ENCODE peak calls at places on chromosomes 16 and 17, in five cellular contexts. One of them, this sample, is unnamed.

GRCh38 chr17:28335959-28336871 is 654 bp downstream of the TNFAIP1 start:
- DNase-seq in transverse colon: peak
- DNase-seq in endothelial cell of umbilical vein: peak
- DNase-seq in GM12891: no peak
- DNase-seq in H1: no peak
- DNase-seq in this sample: peak

GRCh38 chr17:70945386-70945785 is 776.1 kb downstream of the KCNJ2 start:
- DNase-seq in GM12891: no peak
- DNase-seq in endothelial cell of umbilical vein: no peak
- DNase-seq in transverse colon: no peak
- DNase-seq in H1: no peak
- DNase-seq in this sample: no peak

GRCh38 chr17:80104321-80104955 is 3.1 kb downstream of the GAA start:
- DNase-seq in transverse colon: no peak
- DNase-seq in GM12891: no peak
- DNase-seq in endothelial cell of umbilical vein: no peak
- DNase-seq in H1: no peak
- DNase-seq in this sample: no peak

GRCh38 chr16:1763521-1764511 is 7.5 kb downstream of the NME3 start:
- DNase-seq in H1: peak
- DNase-seq in GM12891: no peak
- DNase-seq in transverse colon: no peak
- DNase-seq in endothelial cell of umbilical vein: no peak
- DNase-seq in this sample: no peak

GRCh38 chr17:82031885-82032627 is 578 bp downstream of the RAC3 start:
- DNase-seq in H1: no peak
- DNase-seq in endothelial cell of umbilical vein: no peak
- DNase-seq in transverse colon: peak
- DNase-seq in GM12891: peak
- DNase-seq in this sample: no peak

GRCh38 chr16:68265078-68265925 is 976 bp downstream of the SLC7A6 start:
- DNase-seq in GM12891: no peak
- DNase-seq in H1: no peak
- DNase-seq in transverse colon: peak
- DNase-seq in endothelial cell of umbilical vein: peak
- DNase-seq in this sample: peak

GRCh38 chr17:77375917-77376651 is 235.3 kb downstream of the SEC14L1 start:
- DNase-seq in GM12891: peak
- DNase-seq in transverse colon: peak
- DNase-seq in H1: no peak
- DNase-seq in endothelial cell of umbilical vein: no peak
- DNase-seq in this sample: peak

GRCh38 chr17:77285594-77286390 is 145.0 kb downstream of the SEC14L1 start:
- DNase-seq in H1: no peak
- DNase-seq in transverse colon: peak
- DNase-seq in endothelial cell of umbilical vein: no peak
- DNase-seq in GM12891: no peak
- DNase-seq in this sample: peak

GRCh38 chr17:60525347-60525623 is 757 bp downstream of the APPBP2 start:
- DNase-seq in transverse colon: no peak
- DNase-seq in endothelial cell of umbilical vein: peak
- DNase-seq in GM12891: no peak
- DNase-seq in H1: no peak
- DNase-seq in this sample: peak

GRCh38 chr16:64121473-64121872 is 1000.4 kb downstream of the CDH11 start:
- DNase-seq in H1: no peak
- DNase-seq in endothelial cell of umbilical vein: no peak
- DNase-seq in transverse colon: no peak
- DNase-seq in GM12891: no peak
- DNase-seq in this sample: no peak

GRCh38 chr16:67391424-67392300 is 1.6 kb downstream of the TPPP3 start:
- DNase-seq in endothelial cell of umbilical vein: no peak
- DNase-seq in transverse colon: no peak
- DNase-seq in H1: no peak
- DNase-seq in GM12891: no peak
- DNase-seq in this sample: peak

GRCh38 chr17:47164263-47164662 is 24.8 kb downstream of the CDC27 start:
- DNase-seq in endothelial cell of umbilical vein: no peak
- DNase-seq in transverse colon: no peak
- DNase-seq in GM12891: no peak
- DNase-seq in H1: no peak
- DNase-seq in this sample: no peak

GRCh38 chr16:58655215-58655596 is 25.6 kb upstream of the CNOT1 start:
- DNase-seq in GM12891: no peak
- DNase-seq in H1: no peak
- DNase-seq in endothelial cell of umbilical vein: no peak
- DNase-seq in transverse colon: no peak
- DNase-seq in this sample: no peak

GRCh38 chr17:58362368-58363014 is 10.5 kb upstream of the SUPT4H1 start:
- DNase-seq in H1: no peak
- DNase-seq in transverse colon: no peak
- DNase-seq in endothelial cell of umbilical vein: no peak
- DNase-seq in GM12891: no peak
- DNase-seq in this sample: no peak

GRCh38 chr17:58363457-58364185 is 11.6 kb upstream of the SUPT4H1 start:
- DNase-seq in transverse colon: no peak
- DNase-seq in H1: no peak
- DNase-seq in GM12891: no peak
- DNase-seq in endothelial cell of umbilical vein: no peak
- DNase-seq in this sample: no peak

GRCh38 chr17:58365980-58366595 is 14.1 kb upstream of the SUPT4H1 start:
- DNase-seq in GM12891: no peak
- DNase-seq in endothelial cell of umbilical vein: no peak
- DNase-seq in transverse colon: no peak
- DNase-seq in H1: no peak
- DNase-seq in this sample: no peak

GRCh38 chr17:58365185-58365979 is 13.4 kb upstream of the SUPT4H1 start:
- DNase-seq in transverse colon: no peak
- DNase-seq in H1: no peak
- DNase-seq in GM12891: no peak
- DNase-seq in endothelial cell of umbilical vein: no peak
- DNase-seq in this sample: no peak

GRCh38 chr17:58364270-58364942 is 12.4 kb upstream of the SUPT4H1 start:
- DNase-seq in endothelial cell of umbilical vein: no peak
- DNase-seq in transverse colon: peak
- DNase-seq in H1: no peak
- DNase-seq in GM12891: no peak
- DNase-seq in this sample: no peak
- TF ChIP-seq POLR2A in endothelial cell of umbilical vein: no peak
- TF ChIP-seq POLR2A in transverse colon: no peak
- TF ChIP-seq POLR2A in H1: no peak
- TF ChIP-seq POLR2A in GM12891: no peak
- TF ChIP-seq POLR2A in this sample: no peak

GRCh38 chr17:64024215-64024654 is 3.8 kb upstream of the ICAM2 start:
- DNase-seq in H1: no peak
- DNase-seq in transverse colon: no peak
- DNase-seq in endothelial cell of umbilical vein: peak
- DNase-seq in GM12891: no peak
- DNase-seq in this sample: peak
- TF ChIP-seq POLR2AphosphoS5 in H1: no peak
- TF ChIP-seq POLR2AphosphoS5 in transverse colon: no peak
- TF ChIP-seq POLR2AphosphoS5 in endothelial cell of umbilical vein: no peak
- TF ChIP-seq POLR2AphosphoS5 in GM12891: no peak
- TF ChIP-seq POLR2AphosphoS5 in this sample: no peak

GRCh38 chr17:6021627-6022026 is 48.6 kb upstream of the WSCD1 start:
- DNase-seq in H1: no peak
- DNase-seq in transverse colon: no peak
- DNase-seq in endothelial cell of umbilical vein: no peak
- DNase-seq in GM12891: no peak
- DNase-seq in this sample: no peak
- TF ChIP-seq POLR2A in H1: no peak
- TF ChIP-seq POLR2A in transverse colon: no peak
- TF ChIP-seq POLR2A in endothelial cell of umbilical vein: no peak
- TF ChIP-seq POLR2A in GM12891: no peak
- TF ChIP-seq POLR2A in this sample: no peak

GRCh38 chr17:40091691-40092397 is 8.5 kb downstream of the NR1D1 start:
- DNase-seq in transverse colon: no peak
- DNase-seq in endothelial cell of umbilical vein: no peak
- DNase-seq in GM12891: no peak
- DNase-seq in H1: no peak
- DNase-seq in this sample: no peak

GRCh38 chr17:40094874-40095273 is 5.5 kb downstream of the NR1D1 start:
- DNase-seq in GM12891: no peak
- DNase-seq in transverse colon: no peak
- DNase-seq in H1: no peak
- DNase-seq in endothelial cell of umbilical vein: no peak
- DNase-seq in this sample: peak

GRCh38 chr17:40093580-40094201 is 6.7 kb downstream of the NR1D1 start:
- DNase-seq in endothelial cell of umbilical vein: no peak
- DNase-seq in transverse colon: no peak
- DNase-seq in GM12891: no peak
- DNase-seq in H1: no peak
- DNase-seq in this sample: peak

GRCh38 chr17:40092581-40092980 is 7.8 kb downstream of the NR1D1 start:
- DNase-seq in endothelial cell of umbilical vein: no peak
- DNase-seq in GM12891: no peak
- DNase-seq in H1: no peak
- DNase-seq in transverse colon: no peak
- DNase-seq in this sample: no peak

GRCh38 chr17:40093005-40093579 is 7.3 kb downstream of the NR1D1 start:
- DNase-seq in GM12891: no peak
- DNase-seq in H1: no peak
- DNase-seq in transverse colon: no peak
- DNase-seq in endothelial cell of umbilical vein: no peak
- DNase-seq in this sample: no peak
- TF ChIP-seq POLR2AphosphoS5 in GM12891: no peak
- TF ChIP-seq POLR2AphosphoS5 in H1: no peak
- TF ChIP-seq POLR2AphosphoS5 in transverse colon: no peak
- TF ChIP-seq POLR2AphosphoS5 in endothelial cell of umbilical vein: no peak
- TF ChIP-seq POLR2AphosphoS5 in this sample: no peak

GRCh38 chr17:42744806-42745617 is at the start of gene EZH1:
- DNase-seq in transverse colon: peak
- DNase-seq in endothelial cell of umbilical vein: peak
- DNase-seq in H1: peak
- DNase-seq in GM12891: peak
- DNase-seq in this sample: peak
- TF ChIP-seq POLR2A in transverse colon: peak
- TF ChIP-seq POLR2A in endothelial cell of umbilical vein: peak
- TF ChIP-seq POLR2A in H1: peak
- TF ChIP-seq POLR2A in GM12891: no peak
- TF ChIP-seq POLR2A in this sample: peak

DNA sequence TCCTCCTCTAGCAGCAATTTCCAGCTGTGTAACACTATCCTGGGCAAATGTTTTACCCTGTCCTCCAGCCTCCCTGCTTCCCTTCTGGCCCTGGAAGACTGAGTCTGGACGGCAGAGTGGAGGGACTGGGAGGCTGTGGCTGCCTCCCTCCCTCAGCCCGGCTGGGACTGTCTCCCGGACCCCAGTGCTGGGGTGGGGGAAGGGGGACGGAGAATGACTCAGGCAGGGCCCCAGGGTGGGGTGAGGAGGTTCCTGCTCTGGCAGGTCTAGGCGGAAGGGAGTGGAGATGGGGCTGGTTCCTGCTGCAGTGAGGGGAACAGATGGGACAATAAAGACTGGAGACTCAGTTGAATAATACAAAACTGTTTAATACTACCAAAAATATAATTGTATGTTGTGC is 2.1 kb downstream of the SOX15 start:
- DNase-seq in transverse colon: no peak
- DNase-seq in endothelial cell of umbilical vein: no peak
- DNase-seq in GM12891: no peak
- DNase-seq in H1: no peak
- DNase-seq in this sample: peak
- TF ChIP-seq POLR2AphosphoS5 in transverse colon: no peak
- TF ChIP-seq POLR2AphosphoS5 in endothelial cell of umbilical vein: no peak
- TF ChIP-seq POLR2AphosphoS5 in GM12891: no peak
- TF ChIP-seq POLR2AphosphoS5 in H1: no peak
- TF ChIP-seq POLR2AphosphoS5 in this sample: no peak

DNA sequence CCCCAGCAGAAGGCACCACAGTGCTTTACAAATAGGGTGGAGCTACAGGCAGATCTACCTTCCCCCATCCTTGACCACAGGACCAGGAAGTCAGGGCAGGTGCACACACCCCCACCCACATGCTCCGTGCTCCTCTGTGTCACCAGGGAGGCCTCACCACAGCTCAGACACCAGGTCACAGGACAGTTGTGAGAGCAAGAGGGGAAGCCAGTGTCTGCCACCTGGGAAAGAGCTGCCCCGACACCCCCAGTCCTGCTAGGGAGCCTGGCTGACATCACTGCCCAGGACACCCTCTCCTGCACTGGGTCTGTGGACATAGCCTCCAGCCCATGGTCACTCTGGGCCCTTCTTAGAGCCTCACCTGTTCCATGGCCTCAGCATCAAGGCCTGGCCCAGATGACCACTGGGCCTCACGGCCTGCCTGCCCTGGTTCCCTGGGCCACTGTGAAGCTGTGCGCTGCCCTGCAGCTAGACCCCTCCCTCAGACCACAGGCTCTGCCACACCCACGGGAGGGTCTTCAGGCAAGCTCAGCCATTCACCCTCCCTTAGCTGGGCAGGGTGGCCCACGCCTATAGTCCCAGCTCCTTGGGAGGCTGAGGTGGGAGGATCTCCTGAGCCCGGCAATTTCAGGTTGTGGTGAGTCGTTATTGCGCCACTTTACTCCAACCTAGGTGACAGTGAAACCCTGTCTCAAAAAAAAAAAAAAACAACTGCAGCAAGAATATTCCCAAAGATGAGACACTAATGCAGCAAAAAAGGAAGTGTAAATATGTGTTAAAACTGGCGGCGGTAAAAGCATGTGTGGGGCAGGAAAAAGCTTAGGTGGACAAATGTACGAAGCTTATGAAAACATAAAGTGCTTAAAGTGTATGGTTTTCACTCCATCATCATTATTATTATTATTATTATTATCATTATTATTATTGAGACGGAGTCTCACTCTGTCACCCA is 14.2 kb downstream of the POLR3K start:
- DNase-seq in endothelial cell of umbilical vein: no peak
- DNase-seq in GM12891: peak
- DNase-seq in transverse colon: peak
- DNase-seq in H1: no peak
- DNase-seq in this sample: no peak
- TF ChIP-seq POLR2A in endothelial cell of umbilical vein: no peak
- TF ChIP-seq POLR2A in GM12891: no peak
- TF ChIP-seq POLR2A in transverse colon: peak
- TF ChIP-seq POLR2A in H1: no peak
- TF ChIP-seq POLR2A in this sample: no peak

GRCh38 chr16:20868890-20869289 is 31.3 kb downstream of the DCUN1D3 start:
- DNase-seq in transverse colon: peak
- DNase-seq in endothelial cell of umbilical vein: peak
- DNase-seq in GM12891: no peak
- DNase-seq in H1: no peak
- DNase-seq in this sample: peak
- TF ChIP-seq POLR2AphosphoS5 in transverse colon: peak
- TF ChIP-seq POLR2AphosphoS5 in endothelial cell of umbilical vein: no peak
- TF ChIP-seq POLR2AphosphoS5 in GM12891: no peak
- TF ChIP-seq POLR2AphosphoS5 in H1: no peak
- TF ChIP-seq POLR2AphosphoS5 in this sample: peak